ENCODE peak calls at places on chromosomes 11 and 22, in seven cellular contexts. K, W, I, S, N, F and B are unnamed samples.

GRCh38 chr22:20429254-20430100 is 8.1 kb downstream of the SCARF2 start:
- DNase-seq in N (no peak), S (no peak), K (no peak), I (no peak), W (no peak), F (peak), B (no peak)

GRCh38 chr11:70371241-70371640 is 27.1 kb upstream of the CTTN start:
- DNase-seq in W (peak), F (no peak), N (no peak), K (no peak), S (no peak), I (no peak), B (no peak)

GRCh38 chr11:24635588-24636290 is 138.9 kb downstream of the LUZP2 start:
- DNase-seq in F (no peak), I (no peak), N (no peak), W (no peak), S (no peak), K (no peak), B (no peak)

GRCh38 chr11:73372371-73372993 is 3.7 kb upstream of the RELT start:
- DNase-seq in N (no peak), W (peak), S (no peak), K (peak), F (no peak), I (no peak), B (peak)

GRCh38 chr11:70725272-70725671 is 326.9 kb downstream of the CTTN start:
- DNase-seq in S (no peak), K (no peak), F (no peak), N (no peak), I (no peak), W (no peak), B (no peak)

GRCh38 chr22:39456262-39457046 is at the start of gene MGAT3:
- DNase-seq in W (no peak), F (no peak), I (no peak), S (no peak), K (no peak), N (peak), B (no peak)

GRCh38 chr11:122746050-122746478 is 90.5 kb downstream of the UBASH3B start:
- DNase-seq in K (no peak), S (no peak), I (no peak), W (no peak), F (no peak), N (no peak), B (no peak)

GRCh38 chr11:122900803-122901202 is 18.2 kb downstream of the JHY start:
- DNase-seq in F (no peak), I (no peak), W (peak), S (no peak), K (peak), N (no peak), B (no peak)

DNA sequence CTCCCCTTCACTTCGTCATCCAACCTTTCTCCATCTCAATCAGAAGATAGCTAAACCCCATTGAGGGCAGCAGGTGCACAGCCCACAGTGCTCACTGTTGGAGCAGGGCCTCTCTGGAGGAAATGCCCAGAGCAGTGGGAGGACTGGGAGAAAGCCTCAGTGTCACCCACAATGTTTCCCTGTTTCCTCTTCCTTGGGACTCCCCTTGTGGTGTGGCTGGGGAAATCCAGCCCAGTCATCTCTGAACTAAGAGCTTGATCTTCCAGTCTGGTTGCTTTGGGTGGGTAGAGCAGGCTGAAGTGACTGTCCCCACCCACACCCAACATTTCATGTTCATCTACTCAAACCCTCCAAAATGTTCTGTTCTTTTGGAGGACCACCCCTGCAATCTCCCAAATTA is 29.8 kb upstream of the EED start:
- DNase-seq in N (no peak), F (no peak), I (no peak), S (no peak), W (no peak), K (no peak), B (no peak)
- TF ChIP-seq CTCF in N (no peak), F (no peak), I (no peak), S (no peak), W (peak), K (peak), B (no peak)

DNA sequence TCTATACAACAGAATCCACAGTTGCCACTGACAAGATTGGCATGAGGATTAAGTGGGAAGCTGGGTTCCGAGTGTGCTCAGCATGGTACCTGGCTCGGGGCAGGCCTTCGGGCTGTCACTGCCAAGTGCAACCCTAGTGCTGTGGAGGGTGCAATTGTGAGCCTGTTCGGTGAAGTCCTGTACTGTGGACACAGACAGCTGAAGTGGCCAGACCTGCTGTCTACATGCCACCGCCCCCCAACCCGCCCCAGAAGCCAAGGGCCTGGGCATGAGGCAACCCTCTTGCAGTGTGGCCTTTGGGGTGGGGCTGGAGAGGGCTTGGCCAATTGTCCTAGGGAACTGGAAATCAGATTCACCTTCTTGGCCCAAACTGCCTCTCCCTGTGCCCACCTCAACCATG is 15.6 kb upstream of the SHISAL1 start:
- DNase-seq in I (no peak), S (no peak), K (no peak), N (no peak), W (no peak), F (no peak), B (no peak)
- H3K4me3 ChIP-seq in I (no peak), S (no peak), K (no peak), N (no peak), W (no peak), F (no peak), B (no peak)

DNA sequence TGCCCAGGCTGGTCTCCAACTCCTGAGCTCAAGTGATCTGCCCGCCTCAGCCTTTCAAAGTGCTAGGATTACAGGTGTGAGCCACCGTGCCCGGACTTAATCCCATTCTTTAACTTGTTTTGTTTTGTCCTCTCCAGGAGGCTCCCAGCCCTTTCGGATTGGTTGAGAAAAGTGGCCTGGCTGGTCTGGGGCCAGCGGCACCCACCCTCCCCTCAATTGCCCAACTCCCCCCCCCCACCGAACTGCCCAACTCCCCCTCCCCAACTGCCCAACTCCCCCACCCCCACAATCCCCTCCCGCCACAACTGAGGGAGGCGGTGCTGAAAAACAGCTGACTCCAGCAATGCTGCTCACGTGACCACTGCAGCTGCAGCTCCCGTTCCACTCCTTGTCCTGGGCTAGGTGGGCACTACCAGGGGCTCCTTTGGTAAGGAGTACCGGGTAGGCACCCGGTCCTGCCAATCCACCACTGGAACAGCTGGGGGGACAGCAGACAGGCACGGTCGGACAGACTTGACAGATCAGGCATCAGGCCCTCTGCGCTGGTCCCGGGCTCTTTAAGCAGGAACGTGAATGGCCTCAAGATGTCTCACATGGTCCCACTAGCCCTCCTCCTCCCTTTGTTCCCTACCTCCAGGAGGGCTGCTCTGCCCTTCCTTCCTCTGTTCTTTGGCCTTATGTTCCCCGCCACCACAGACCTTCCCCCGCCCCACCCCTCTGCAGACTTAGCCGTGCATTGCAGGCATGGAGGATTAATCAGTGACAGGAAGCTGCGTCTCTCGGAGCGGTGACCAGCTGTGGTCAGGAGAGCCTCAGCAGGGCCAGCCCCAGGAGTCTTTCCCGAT is at the start of gene TCN2:
- DNase-seq in I (peak), S (peak), N (peak), F (peak), W (peak), K (peak), B (peak)
- TF ChIP-seq CTCF in I (no peak), S (no peak), N (no peak), F (no peak), W (no peak), K (no peak), B (no peak)

DNA sequence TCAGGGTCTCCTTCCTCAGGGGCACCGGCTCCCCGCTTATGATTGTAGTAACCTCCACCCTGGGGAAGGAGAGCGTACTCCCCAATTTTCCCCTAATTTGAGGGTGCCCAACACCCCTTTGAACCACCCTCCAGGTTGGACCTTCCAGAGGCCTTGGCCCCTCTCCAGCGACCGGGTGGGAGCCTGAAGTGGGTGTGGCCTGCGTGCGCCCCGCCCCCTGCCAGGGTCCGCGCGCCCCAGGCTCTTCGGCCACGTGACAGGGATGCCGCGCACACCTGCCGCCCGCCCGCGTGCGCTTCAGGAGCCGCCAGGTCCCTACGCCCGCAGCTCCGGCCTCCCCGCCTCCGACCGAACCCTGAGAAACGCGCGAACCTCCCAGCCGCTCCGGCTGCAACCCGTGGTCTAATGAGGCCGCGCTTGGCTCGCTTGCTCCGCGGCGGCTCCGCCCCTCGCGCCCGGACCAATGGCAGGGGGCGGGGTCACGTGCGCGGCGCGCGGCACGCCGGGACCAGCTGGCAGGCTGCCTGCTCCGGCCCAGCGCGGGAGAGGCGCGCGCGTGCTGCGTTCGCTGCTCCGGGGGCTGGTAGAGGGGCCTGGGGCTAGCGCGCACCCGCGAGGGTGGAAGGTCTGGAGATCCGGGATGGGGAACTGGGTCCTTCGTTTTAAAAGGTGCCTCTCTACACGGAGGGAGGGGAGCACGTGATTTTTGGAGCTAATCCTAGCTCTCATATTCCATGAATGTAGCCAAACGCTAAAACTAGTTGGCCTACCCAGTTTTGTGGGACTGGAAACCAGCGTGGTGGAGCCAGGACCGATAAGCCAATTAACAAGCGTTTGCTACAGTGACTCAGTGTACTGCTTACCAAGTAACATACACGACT is at the start of gene FOXRED2:
- DNase-seq in N (peak), S (peak), F (peak), K (peak), W (peak), I (peak), B (peak)
- H3K4me3 ChIP-seq in N (peak), S (peak), F (peak), K (peak), W (peak), I (peak), B (peak)

DNA sequence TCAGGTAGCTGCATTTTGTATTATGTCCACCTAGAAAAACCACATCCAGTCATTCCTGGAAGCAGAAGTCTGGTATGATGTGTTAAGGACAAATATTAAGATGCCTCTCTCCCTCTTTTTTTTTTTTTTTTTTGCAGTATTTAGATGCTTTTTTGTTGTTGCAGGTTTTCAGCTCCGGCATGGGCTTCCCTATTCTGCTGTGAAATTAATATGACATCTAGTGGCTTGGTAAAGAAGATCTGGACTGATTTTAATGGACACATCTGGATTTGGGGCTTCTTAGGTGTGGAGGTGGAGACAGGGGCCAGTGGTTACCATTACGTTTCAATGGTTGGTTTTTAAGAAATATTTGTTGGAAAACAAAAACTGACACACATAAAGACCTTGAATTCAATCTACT is 47.5 kb upstream of the RASSF10 start:
- DNase-seq in I (no peak), W (peak), K (no peak), F (no peak), N (no peak), S (no peak), B (peak)
- TF ChIP-seq CTCF in I (no peak), W (peak), K (peak), F (no peak), N (no peak), S (no peak), B (no peak)

DNA sequence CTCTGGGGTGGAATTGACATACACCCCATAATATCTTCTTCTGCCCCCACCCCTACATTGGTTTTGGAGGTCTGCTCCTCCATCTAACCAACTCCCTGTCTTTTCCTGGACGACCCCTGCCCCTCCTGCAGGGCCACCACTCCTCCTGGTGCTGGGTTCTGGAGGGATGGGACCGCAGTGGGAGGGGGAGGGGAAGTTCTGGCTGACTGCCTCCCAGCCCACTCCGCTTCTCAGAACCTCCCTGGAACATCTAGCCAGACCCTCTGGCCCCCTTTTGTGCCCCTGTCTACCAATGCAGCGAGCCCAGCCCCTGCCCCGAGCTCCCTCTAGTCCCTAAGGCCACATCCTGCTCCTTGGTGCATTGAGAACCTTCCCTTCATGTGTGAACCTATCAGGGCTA is 1.2 kb downstream of the MYRF start:
- DNase-seq in S (no peak), I (no peak), K (no peak), N (no peak), F (no peak), W (no peak), B (no peak)
- H3K4me3 ChIP-seq in S (no peak), I (no peak), K (peak), N (no peak), F (no peak), W (no peak), B (no peak)

GRCh38 chr11:41201156-41201555 is 258.3 kb downstream of the LRRC4C start:
- DNase-seq in W (no peak), K (no peak), N (peak), I (no peak), S (no peak), F (no peak), B (peak)
- TF ChIP-seq CTCF in W (peak), K (peak), N (peak), I (no peak), S (no peak), F (no peak), B (no peak)

DNA sequence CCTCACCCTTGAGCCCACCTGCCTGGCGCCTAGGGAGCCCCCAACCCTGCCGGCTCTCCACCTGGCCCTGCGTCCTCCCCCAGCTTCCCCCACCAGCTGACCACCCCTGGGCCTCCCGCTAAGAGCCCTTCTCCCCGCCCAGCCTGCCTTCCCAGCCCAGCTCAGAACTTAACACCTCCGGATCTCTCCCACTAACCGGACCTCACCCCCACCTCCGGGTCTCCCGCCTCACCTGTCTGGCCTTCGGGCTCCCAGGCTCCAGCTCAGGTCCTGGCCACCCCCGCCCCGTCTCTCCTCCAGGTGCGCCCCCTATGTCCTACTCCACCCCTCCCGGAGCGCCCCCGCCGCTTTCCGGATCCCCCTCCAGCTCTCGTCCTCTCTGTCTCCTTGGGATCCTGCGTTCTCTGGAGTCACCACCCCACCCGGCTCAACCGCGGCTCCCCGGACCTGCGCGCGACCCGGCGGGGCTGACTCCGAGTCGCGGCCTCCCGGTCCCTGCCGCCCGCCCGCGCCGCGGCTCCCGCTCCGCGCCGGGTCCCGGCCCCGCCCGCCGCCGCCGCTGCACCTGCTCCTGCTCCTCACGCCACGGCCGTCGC is at the start of gene KCNJ11:
- DNase-seq in F (no peak), I (no peak), S (peak), N (peak), W (no peak), K (no peak), B (no peak)
- H3K4me3 ChIP-seq in F (no peak), I (peak), S (peak), N (peak), W (no peak), K (peak), B (peak)

GRCh38 chr11:95429376-95429907 is 198.4 kb upstream of the SESN3 start:
- DNase-seq in N (no peak), I (no peak), W (peak), K (no peak), F (no peak), S (no peak), B (no peak)
- TF ChIP-seq CTCF in N (no peak), I (no peak), W (no peak), K (no peak), F (no peak), S (no peak), B (no peak)

DNA sequence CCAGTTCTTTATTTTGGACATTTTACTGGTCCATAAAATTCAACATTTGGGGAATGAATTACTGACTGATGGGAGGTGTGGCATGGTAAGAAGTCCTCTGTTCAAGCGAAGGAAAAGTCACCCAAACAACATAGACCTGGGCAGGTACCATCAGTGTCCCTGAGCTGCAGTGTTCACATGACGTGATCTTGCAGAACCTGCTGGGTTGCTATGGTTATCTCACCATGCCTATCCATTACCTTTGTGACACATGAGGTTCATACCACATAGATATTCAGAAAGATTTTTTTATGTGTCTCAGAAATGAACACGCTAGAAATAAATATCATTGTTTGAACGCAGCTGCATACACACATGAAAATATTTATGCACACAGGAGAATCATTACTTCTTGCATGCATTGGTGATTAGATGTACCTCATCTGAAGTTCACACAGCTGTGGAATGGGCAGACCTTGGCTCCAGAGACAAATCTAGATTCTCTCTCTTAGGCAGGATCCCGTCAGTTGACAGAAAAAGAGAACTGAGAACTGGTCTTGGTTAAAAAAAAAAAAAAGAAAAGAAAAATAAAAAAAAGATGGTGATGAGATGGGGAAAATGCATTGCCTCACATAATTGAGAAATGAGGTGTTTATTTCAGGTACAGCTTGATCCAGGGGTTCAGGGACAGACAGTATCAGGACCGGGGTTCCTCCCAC is 21.4 kb upstream of the RCN1 start:
- DNase-seq in I (no peak), F (no peak), K (no peak), W (no peak), S (no peak), N (no peak), B (no peak)
- H3K4me3 ChIP-seq in I (no peak), F (no peak), K (no peak), W (no peak), S (no peak), N (no peak), B (no peak)